ENCODE peak calls at places on chromosomes 3 and 15, in nine cellular contexts. D is heart right ventricle, Z is K562, H is lower lobe of right lung, W is PC-3, I is foreskin fibroblast, S is body of pancreas, M is fibroblast of the aortic adventitia, O is neuronal stem cell. P is an unnamed sample.

GRCh38 chr3:128858167-128858566 is 21.3 kb upstream of the ACAD9 start:
- DNase-seq in D (no peak), Z (no peak), H (no peak), W (no peak), I (peak), S (no peak), M (no peak), O (no peak), P (no peak)

GRCh38 chr3:172622156-172622555 is 88.7 kb downstream of the NCEH1 start:
- DNase-seq in D (no peak), Z (no peak), H (no peak), W (no peak), I (no peak), S (no peak), M (no peak), O (no peak), P (no peak)

GRCh38 chr3:71168961-71169411 is 414.5 kb downstream of the FOXP1 start:
- DNase-seq in D (no peak), Z (no peak), H (no peak), W (no peak), I (no peak), S (no peak), M (peak), O (no peak), P (no peak)

GRCh38 chr3:81442758-81443456 is 318.5 kb downstream of the GBE1 start:
- DNase-seq in D (no peak), Z (no peak), H (no peak), W (peak), I (no peak), S (no peak), M (no peak), O (no peak), P (no peak)

GRCh38 chr3:76941376-76941775 is 98.5 kb upstream of the ROBO2 start:
- DNase-seq in D (no peak), Z (no peak), H (no peak), W (no peak), I (no peak), S (no peak), M (no peak), O (no peak), P (no peak)

GRCh38 chr15:47599806-47600205 is 117.5 kb upstream of the SEMA6D start:
- DNase-seq in D (no peak), Z (no peak), H (no peak), W (no peak), I (no peak), S (no peak), M (no peak), O (no peak), P (no peak)

GRCh38 chr15:68783226-68784054 is 37.3 kb downstream of the ANP32A start:
- DNase-seq in D (no peak), Z (peak), H (peak), W (peak), I (peak), S (peak), M (no peak), O (no peak), P (peak)

GRCh38 chr3:71088019-71088711 is 495.4 kb downstream of the FOXP1 start:
- DNase-seq in D (no peak), Z (no peak), H (no peak), W (no peak), I (no peak), S (no peak), M (no peak), O (no peak), P (no peak)

GRCh38 chr3:105367406-105368213 is 901 bp downstream of the ALCAM start:
- DNase-seq in D (peak), Z (no peak), H (peak), W (peak), I (peak), S (peak), M (peak), O (peak), P (peak)

GRCh38 chr15:75198560-75199346 is 2.9 kb upstream of the C15orf39 start:
- DNase-seq in D (no peak), Z (no peak), H (no peak), W (peak), I (no peak), S (no peak), M (peak), O (no peak), P (peak)

GRCh38 chr3:115019900-115020299 is 127.2 kb downstream of the ZBTB20 start:
- DNase-seq in D (no peak), Z (no peak), H (no peak), W (no peak), I (no peak), S (no peak), M (no peak), O (no peak), P (no peak)

GRCh38 chr3:169939751-169940150 is 26.9 kb upstream of the SEC62 start:
- DNase-seq in D (no peak), Z (no peak), H (no peak), W (no peak), I (no peak), S (no peak), M (no peak), O (no peak), P (no peak)

GRCh38 chr15:41849861-41850260 is 11.2 kb downstream of the PLA2G4B start:
- DNase-seq in D (no peak), Z (no peak), H (peak), W (no peak), I (no peak), S (peak), M (no peak), O (no peak), P (no peak)

GRCh38 chr3:134468519-134468918 is 17.3 kb downstream of the ANAPC13 start:
- DNase-seq in D (no peak), Z (no peak), H (no peak), W (no peak), I (no peak), S (no peak), M (no peak), O (no peak), P (no peak)

GRCh38 chr3:58998476-58999117 is 51.2 kb downstream of the CFAP20DC start:
- DNase-seq in D (no peak), Z (peak), H (no peak), W (peak), I (peak), S (no peak), M (peak), O (no peak), P (peak)

GRCh38 chr3:42839616-42840015 is 30.4 kb downstream of the ACKR2 start:
- DNase-seq in D (peak), Z (peak), H (no peak), W (peak), I (peak), S (peak), M (peak), O (peak), P (peak)

GRCh38 chr3:99313481-99313880 is 324.9 kb upstream of the COL8A1 start:
- DNase-seq in D (no peak), Z (no peak), H (no peak), W (no peak), I (peak), S (no peak), M (peak), O (no peak), P (no peak)

DNA sequence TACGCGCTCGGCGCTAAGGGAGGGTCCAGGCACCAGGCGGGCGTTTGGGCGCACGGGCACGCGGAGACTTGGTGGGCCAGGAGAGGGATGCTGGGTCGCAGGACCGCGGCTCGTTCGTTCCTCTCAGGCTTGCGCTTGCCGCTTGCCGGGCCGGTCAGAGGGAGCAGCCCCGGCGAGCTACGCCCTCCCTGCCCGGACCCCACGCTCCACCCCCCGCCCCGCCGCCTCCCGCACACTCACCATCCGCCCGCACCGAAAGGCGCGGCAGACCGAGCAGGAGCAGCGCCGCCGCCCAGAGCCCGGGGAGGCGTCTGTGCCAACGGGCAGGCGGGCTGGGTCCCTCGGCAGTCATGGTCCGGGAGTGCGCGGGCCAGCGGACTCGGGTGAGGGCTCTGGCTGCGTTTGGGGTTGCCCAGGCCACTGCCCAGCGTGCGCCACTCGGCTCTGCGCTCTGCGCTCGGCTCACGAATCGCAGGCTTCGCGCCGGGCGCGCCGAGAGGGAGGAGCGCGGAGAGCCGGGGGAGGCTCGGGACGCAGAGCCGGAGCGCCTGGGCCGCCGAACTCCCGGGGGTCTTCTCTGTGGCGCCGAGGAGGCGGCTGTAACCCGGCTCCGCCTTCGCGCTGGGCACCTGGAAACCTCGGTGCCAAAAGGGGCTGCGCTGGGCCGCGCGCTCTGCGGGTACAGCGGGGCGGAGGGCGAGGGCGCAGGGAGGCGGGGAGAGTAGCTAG is at the start of gene SUSD5:
- DNase-seq in D (no peak), Z (no peak), H (no peak), W (no peak), I (peak), S (no peak), M (peak), O (peak), P (peak)
- H3K4me3 ChIP-seq in D (peak), Z (no peak), H (peak), W (peak), I (peak), S (no peak), M (peak), O (peak), P (peak)

GRCh38 chr3:165193392-165194268 is 2.6 kb downstream of the SLITRK3 start:
- DNase-seq in D (no peak), Z (no peak), H (no peak), W (no peak), I (no peak), S (no peak), M (no peak), O (peak), P (no peak)
- H3K4me3 ChIP-seq in D (no peak), Z (no peak), H (no peak), W (no peak), I (no peak), S (no peak), M (no peak), O (peak), P (no peak)

GRCh38 chr3:39178553-39178952 is 13.8 kb downstream of the XIRP1 start:
- DNase-seq in D (peak), Z (no peak), H (no peak), W (no peak), I (peak), S (no peak), M (peak), O (no peak), P (no peak)
- H3K4me3 ChIP-seq in D (peak), Z (no peak), H (peak), W (peak), I (peak), S (no peak), M (no peak), O (no peak), P (peak)

GRCh38 chr3:32076566-32076965 is 29.9 kb upstream of the GPD1L start:
- DNase-seq in D (no peak), Z (peak), H (no peak), W (peak), I (peak), S (no peak), M (peak), O (no peak), P (peak)

GRCh38 chr3:32082727-32083126 is 23.7 kb upstream of the GPD1L start:
- DNase-seq in D (no peak), Z (no peak), H (no peak), W (peak), I (peak), S (no peak), M (peak), O (no peak), P (no peak)

GRCh38 chr3:32077260-32078084 is 28.9 kb upstream of the GPD1L start:
- DNase-seq in D (peak), Z (peak), H (no peak), W (peak), I (no peak), S (no peak), M (no peak), O (no peak), P (peak)

GRCh38 chr3:32078864-32079263 is 27.6 kb upstream of the GPD1L start:
- DNase-seq in D (no peak), Z (peak), H (no peak), W (no peak), I (no peak), S (no peak), M (no peak), O (no peak), P (no peak)

GRCh38 chr3:32078085-32078634 is 28.3 kb upstream of the GPD1L start:
- DNase-seq in D (no peak), Z (peak), H (no peak), W (no peak), I (no peak), S (no peak), M (no peak), O (no peak), P (no peak)
- H3K4me3 ChIP-seq in D (peak), Z (no peak), H (no peak), W (no peak), I (no peak), S (no peak), M (no peak), O (no peak), P (no peak)

P was measured in MG63.